ENCODE peak calls at places on chromosomes 4 and X, in four cellular contexts. A is HL-60, J is GM23248, L is AG09309. D is an unnamed sample.

GRCh38 chrX:10173331-10173900 is 16.6 kb downstream of the CLCN4 start:
- DNase-seq in J (peak), L (peak), A (no peak), D (peak)

GRCh38 chr4:153464068-153464467 is 2.1 kb upstream of the TMEM131L start:
- DNase-seq in A (no peak), L (no peak), J (no peak), D (no peak)

GRCh38 chr4:53113433-53114215 is 251.5 kb downstream of the RASL11B start:
- DNase-seq in J (peak), A (no peak), L (no peak), D (peak)

GRCh38 chr4:34720563-34720962 is 1523.8 kb downstream of the ARAP2 start:
- DNase-seq in L (peak), J (peak), A (no peak), D (peak)

GRCh38 chr4:20028694-20029093 is 223.0 kb upstream of the SLIT2 start:
- DNase-seq in J (peak), L (no peak), A (no peak), D (peak)

GRCh38 chr4:117621673-117622072 is 412.6 kb upstream of the NDST3 start:
- DNase-seq in J (no peak), A (no peak), L (no peak), D (no peak)

GRCh38 chrX:69165116-69165651 is at the start of gene PJA1:
- DNase-seq in L (peak), J (peak), A (peak), D (peak)

GRCh38 chr4:145920205-145920604 is 18.4 kb downstream of the ZNF827 start:
- DNase-seq in J (peak), L (peak), A (no peak), D (peak)

GRCh38 chrX:133668225-133668931 is 253.1 kb upstream of the GPC4 start:
- DNase-seq in A (no peak), J (peak), L (no peak), D (peak)

GRCh38 chrX:848366-848765 is 217.8 kb downstream of the SHOX start:
- DNase-seq in L (no peak), A (no peak), J (no peak), D (no peak)

GRCh38 chr4:7867701-7868429 is 71.8 kb downstream of the AFAP1 start:
- DNase-seq in J (peak), L (no peak), A (no peak), D (no peak)

GRCh38 chr4:168410681-168411080 is 69.6 kb downstream of the DDX60L start:
- DNase-seq in L (no peak), A (no peak), J (no peak), D (no peak)

GRCh38 chr4:57114973-57115372 is 4.8 kb upstream of the IGFBP7 start:
- DNase-seq in J (peak), L (no peak), A (no peak), D (peak)

GRCh38 chr4:65089666-65090065 is 580.6 kb downstream of the EPHA5 start:
- DNase-seq in A (no peak), L (no peak), J (peak), D (peak)

GRCh38 chr4:185878633-185879032 is 66.6 kb upstream of the SORBS2 start:
- DNase-seq in L (no peak), A (no peak), J (no peak), D (no peak)

GRCh38 chr4:176137626-176138025 is 57.8 kb downstream of the SPATA4 start:
- DNase-seq in J (peak), L (peak), A (no peak), D (peak)

GRCh38 chrX:119655125-119655524 is 37.8 kb downstream of the SEPTIN6 start:
- DNase-seq in A (no peak), L (peak), J (peak), D (peak)

GRCh38 chrX:15524417-15524816 is 23.8 kb downstream of the BMX start:
- DNase-seq in A (no peak), L (peak), J (no peak), D (peak)

GRCh38 chr4:90071289-90072235 is 55.6 kb upstream of the CCSER1 start:
- DNase-seq in A (peak), J (no peak), L (no peak), D (no peak)

GRCh38 chrX:74246524-74246923 is 57.5 kb upstream of the ZCCHC13 start:
- DNase-seq in J (peak), L (no peak), A (no peak), D (peak)

GRCh38 chr4:16544251-16544721 is 318.0 kb upstream of the TAPT1 start:
- DNase-seq in L (no peak), A (no peak), J (peak), D (no peak)

DNA sequence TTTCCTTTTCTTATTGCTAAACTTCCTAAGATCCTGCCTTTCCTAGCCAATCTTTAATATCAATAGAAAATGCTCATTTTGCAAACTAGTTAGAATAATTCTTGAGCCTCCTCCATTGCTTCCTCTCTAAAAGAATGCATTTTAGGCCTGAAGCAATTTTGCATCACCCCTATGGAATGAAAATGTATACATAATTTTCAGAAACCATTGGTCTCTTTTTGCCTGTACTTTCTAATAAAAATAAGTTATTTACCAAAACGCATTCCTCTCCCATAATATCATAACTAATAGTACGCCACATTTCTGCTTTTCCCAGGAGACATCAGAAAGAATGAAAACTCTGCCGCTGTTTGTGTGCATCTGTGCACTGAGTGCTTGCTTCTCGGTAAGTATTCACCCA is 1.7 kb downstream of the MUC7 start:
- DNase-seq in A (no peak), J (no peak), L (no peak), D (no peak)
- H3K4me3 ChIP-seq in A (no peak), J (no peak), L (no peak), D (no peak)

DNA sequence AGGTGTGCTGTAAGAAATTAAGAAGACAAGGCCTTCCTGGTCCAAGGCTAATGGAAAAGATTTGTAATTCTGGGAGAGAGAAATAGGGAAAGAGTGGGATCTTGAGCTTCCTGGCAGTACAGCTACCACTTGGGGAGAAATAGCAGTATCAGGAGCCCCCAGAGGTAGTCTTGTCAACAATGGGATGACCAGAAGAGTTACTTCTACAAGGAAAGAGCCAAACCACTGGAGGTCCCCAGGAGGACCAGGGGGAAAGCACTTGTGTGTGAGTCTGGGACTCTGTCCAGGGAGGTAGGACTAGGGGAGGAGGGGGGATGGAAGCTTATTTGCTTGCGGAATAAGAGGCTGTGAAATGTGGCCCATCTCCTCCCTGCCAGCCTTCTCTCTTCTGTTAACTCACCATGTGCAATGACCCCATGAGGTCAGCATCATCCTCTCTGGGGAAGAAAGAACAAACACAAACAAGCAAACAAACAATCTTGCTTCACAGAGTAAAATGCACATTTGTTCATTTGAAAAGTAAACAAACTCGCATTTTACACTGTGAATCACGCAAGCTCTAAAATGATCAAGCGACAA is 160.1 kb downstream of the STK32B start:
- DNase-seq in L (no peak), J (no peak), A (no peak), D (no peak)
- H3K4me3 ChIP-seq in L (no peak), J (no peak), A (no peak), D (no peak)

GRCh38 chr4:151953286-151953685 is 192.5 kb upstream of the GATB start:
- DNase-seq in J (peak), A (no peak), L (no peak), D (no peak)

GRCh38 chr4:151957163-151957562 is 196.4 kb upstream of the GATB start:
- DNase-seq in A (no peak), J (no peak), L (no peak), D (peak)

GRCh38 chr4:151952711-151953254 is 192.0 kb upstream of the GATB start:
- DNase-seq in L (no peak), J (no peak), A (no peak), D (no peak)

GRCh38 chr4:151952137-151952536 is 191.3 kb upstream of the GATB start:
- DNase-seq in A (no peak), J (no peak), L (no peak), D (no peak)

DNA sequence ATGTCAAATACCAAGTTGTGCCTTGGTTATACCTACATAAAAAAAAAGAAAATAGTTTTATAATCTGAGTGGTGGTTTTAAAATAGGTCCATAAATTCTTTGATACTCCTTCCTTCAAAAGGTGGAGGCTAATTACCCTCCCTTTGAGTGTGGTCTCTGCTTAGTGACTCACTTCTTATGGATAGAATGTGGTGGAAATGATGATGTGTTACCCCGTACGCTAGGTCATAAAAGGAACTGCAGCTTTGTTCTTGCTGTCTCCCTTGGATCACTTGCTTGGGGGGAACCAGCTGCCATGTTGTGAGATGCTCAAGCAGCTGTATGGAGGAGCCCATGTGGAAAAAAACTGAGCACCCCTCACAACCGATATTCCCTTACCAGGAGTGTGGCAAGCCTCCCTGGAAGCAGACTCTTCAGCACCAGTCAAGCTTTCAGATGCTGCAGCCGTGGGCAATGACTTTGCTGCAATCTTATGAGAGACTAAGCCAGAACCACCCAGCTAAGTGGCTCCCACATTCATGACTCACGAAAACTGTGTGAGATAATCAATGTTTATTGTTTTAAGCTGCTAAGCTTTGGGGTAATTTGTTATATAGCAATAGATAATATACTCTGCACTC is 195.0 kb upstream of the GATB start:
- DNase-seq in A (no peak), L (no peak), J (peak), D (peak)
- H3K4me3 ChIP-seq in A (no peak), L (no peak), J (no peak), D (no peak)

GRCh38 chr4:26356067-26356466 is 35.3 kb downstream of the RBPJ start:
- DNase-seq in A (peak), L (no peak), J (peak), D (peak)

GRCh38 chr4:26360864-26361263 is 40.0 kb downstream of the RBPJ start:
- DNase-seq in A (no peak), J (no peak), L (no peak), D (no peak)

GRCh38 chr4:26362745-26363439 is 42.1 kb downstream of the RBPJ start:
- DNase-seq in A (no peak), J (peak), L (no peak), D (no peak)

GRCh38 chr4:26361287-26361686 is 40.5 kb downstream of the RBPJ start:
- DNase-seq in A (no peak), J (no peak), L (no peak), D (no peak)

GRCh38 chr4:26360273-26360672 is 39.5 kb downstream of the RBPJ start:
- DNase-seq in A (no peak), J (no peak), L (no peak), D (no peak)
- H3K4me3 ChIP-seq in A (no peak), J (no peak), L (no peak), D (no peak)

GRCh38 chr4:40909363-40909876 is 159.7 kb downstream of the NSUN7 start:
- DNase-seq in A (no peak), J (peak), L (peak), D (peak)

GRCh38 chr4:40908297-40908696 is 158.5 kb downstream of the NSUN7 start:
- DNase-seq in L (no peak), A (no peak), J (no peak), D (no peak)

GRCh38 chr4:40912455-40913055 is 162.8 kb downstream of the NSUN7 start:
- DNase-seq in L (no peak), J (peak), A (no peak), D (peak)

GRCh38 chr4:40910706-40911105 is 161.0 kb downstream of the NSUN7 start:
- DNase-seq in L (no peak), J (no peak), A (no peak), D (peak)

DNA sequence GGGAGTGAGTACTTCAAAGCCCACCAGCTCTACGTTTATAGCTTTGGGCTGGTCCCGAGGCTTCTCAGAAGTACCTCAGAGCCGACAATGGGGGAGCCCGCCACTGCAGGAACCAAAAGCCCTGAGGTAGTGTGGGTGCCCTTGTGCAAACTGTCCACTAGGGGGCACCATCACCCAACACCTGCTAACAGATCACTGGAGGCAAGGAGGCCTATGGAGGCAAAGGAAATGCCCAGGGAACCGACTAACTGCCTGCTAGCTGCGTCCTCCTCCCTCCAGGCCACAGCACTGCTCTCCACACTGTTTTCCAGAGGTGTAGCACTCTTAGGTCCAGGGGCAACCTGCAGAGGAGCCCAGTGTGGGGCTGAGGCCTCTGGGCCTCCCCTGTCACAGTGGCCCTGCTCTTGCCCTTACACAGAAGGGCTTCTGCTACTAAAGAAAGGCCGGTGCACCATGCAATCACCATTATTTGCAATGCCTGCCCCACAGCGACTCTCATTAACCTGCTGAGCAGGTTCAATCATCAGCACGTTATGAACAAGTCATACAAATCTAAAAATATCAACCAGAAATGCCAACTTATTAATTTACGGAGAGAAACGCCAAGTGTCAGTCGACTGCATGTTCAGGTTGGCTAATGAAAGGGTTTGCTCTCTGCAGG is 159.1 kb downstream of the NSUN7 start:
- DNase-seq in J (peak), A (peak), L (no peak), D (peak)
- H3K4me3 ChIP-seq in J (no peak), A (no peak), L (no peak), D (no peak)

D was measured in choroid plexus epithelial cell.